ENCODE peak calls at places on chromosomes 2 and 18, in six cellular contexts. One of them, this sample, is unnamed.
A peak's percentile ranks its signal among the peaks of the same experiment; 100 is the strongest.

GRCh38 chr18:58838946-58839345 is 25.7 kb upstream of the ZNF532 start:
- DNase-seq in astrocyte of the spinal cord: no peak
- DNase-seq in IMR-90: no peak
- DNase-seq in GM19239: no peak
- DNase-seq in lower lobe of right lung: no peak
- DNase-seq in Panc1: no peak
- DNase-seq in this sample: no peak

GRCh38 chr18:30713299-30713698 is 329.2 kb downstream of the DSC3 start:
- DNase-seq in astrocyte of the spinal cord: no peak
- DNase-seq in IMR-90: no peak
- DNase-seq in GM19239: no peak
- DNase-seq in lower lobe of right lung: no peak
- DNase-seq in Panc1: no peak
- DNase-seq in this sample: no peak

GRCh38 chr2:240586919-240587800 is 626 bp downstream of the CAPN10 start:
- DNase-seq in astrocyte of the spinal cord: no peak
- DNase-seq in IMR-90: no peak
- DNase-seq in GM19239: no peak
- DNase-seq in lower lobe of right lung: peak; percentile 74
- DNase-seq in Panc1: no peak
- DNase-seq in this sample: no peak

GRCh38 chr2:45994060-45994459 is 303.1 kb upstream of the EPAS1 start:
- DNase-seq in astrocyte of the spinal cord: no peak
- DNase-seq in IMR-90: no peak
- DNase-seq in GM19239: no peak
- DNase-seq in lower lobe of right lung: no peak
- DNase-seq in Panc1: no peak
- DNase-seq in this sample: no peak

GRCh38 chr2:88545118-88545517 is 82.1 kb downstream of the EIF2AK3 start:
- DNase-seq in astrocyte of the spinal cord: no peak
- DNase-seq in IMR-90: peak; percentile 38
- DNase-seq in GM19239: no peak
- DNase-seq in lower lobe of right lung: no peak
- DNase-seq in Panc1: no peak
- DNase-seq in this sample: no peak

GRCh38 chr2:232492963-232493700 is 5.5 kb upstream of the ECEL1 start:
- DNase-seq in astrocyte of the spinal cord: no peak
- DNase-seq in IMR-90: no peak
- DNase-seq in GM19239: no peak
- DNase-seq in lower lobe of right lung: peak; percentile 30
- DNase-seq in Panc1: no peak
- DNase-seq in this sample: no peak

GRCh38 chr18:70256994-70257393 is 31.9 kb upstream of the SOCS6 start:
- DNase-seq in astrocyte of the spinal cord: no peak
- DNase-seq in IMR-90: no peak
- DNase-seq in GM19239: no peak
- DNase-seq in lower lobe of right lung: no peak
- DNase-seq in Panc1: no peak
- DNase-seq in this sample: no peak

GRCh38 chr18:57094199-57094598 is 52.7 kb upstream of the BOD1L2 start:
- DNase-seq in astrocyte of the spinal cord: no peak
- DNase-seq in IMR-90: no peak
- DNase-seq in GM19239: no peak
- DNase-seq in lower lobe of right lung: no peak
- DNase-seq in Panc1: no peak
- DNase-seq in this sample: no peak

GRCh38 chr18:48020337-48021250 is 90.1 kb upstream of the SMAD2 start:
- DNase-seq in astrocyte of the spinal cord: no peak
- DNase-seq in IMR-90: no peak
- DNase-seq in GM19239: no peak
- DNase-seq in lower lobe of right lung: no peak
- DNase-seq in Panc1: no peak
- DNase-seq in this sample: no peak

GRCh38 chr2:97868986-97869721 is 126.6 kb downstream of the TMEM131 start:
- DNase-seq in astrocyte of the spinal cord: peak; percentile 93
- DNase-seq in IMR-90: peak; percentile 94
- DNase-seq in GM19239: no peak
- DNase-seq in lower lobe of right lung: no peak
- DNase-seq in Panc1: peak; percentile 82
- DNase-seq in this sample: no peak

GRCh38 chr2:162840598-162841246 is 2.2 kb upstream of the KCNH7 start:
- DNase-seq in astrocyte of the spinal cord: peak; percentile 82
- DNase-seq in IMR-90: peak; percentile 38
- DNase-seq in GM19239: no peak
- DNase-seq in lower lobe of right lung: no peak
- DNase-seq in Panc1: no peak
- DNase-seq in this sample: no peak

This sample was measured in GM12892.